ENCODE peak calls at places on chromosomes 6 and 20, in eight cellular contexts. One of them, this sample, is unnamed.

GRCh38 chr20:45701104-45701503 is 734 bp upstream of the WFDC13 start:
- DNase-seq in progenitor cell of endocrine pancreas: no peak
- DNase-seq in ovary: no peak
- DNase-seq in brain microvascular endothelial cell: no peak
- DNase-seq in colonic mucosa: no peak
- DNase-seq in lung: no peak
- DNase-seq in astrocyte of the spinal cord: no peak
- DNase-seq in AG10803: no peak
- DNase-seq in this sample: peak

GRCh38 chr20:48480391-48480790 is 347.4 kb downstream of the PREX1 start:
- DNase-seq in brain microvascular endothelial cell: no peak
- DNase-seq in colonic mucosa: no peak
- DNase-seq in progenitor cell of endocrine pancreas: no peak
- DNase-seq in ovary: no peak
- DNase-seq in AG10803: no peak
- DNase-seq in astrocyte of the spinal cord: no peak
- DNase-seq in lung: no peak
- DNase-seq in this sample: no peak

GRCh38 chr20:37670426-37670825 is 23.4 kb upstream of the CTNNBL1 start:
- DNase-seq in brain microvascular endothelial cell: no peak
- DNase-seq in progenitor cell of endocrine pancreas: no peak
- DNase-seq in colonic mucosa: no peak
- DNase-seq in ovary: peak
- DNase-seq in astrocyte of the spinal cord: no peak
- DNase-seq in AG10803: peak
- DNase-seq in lung: no peak
- DNase-seq in this sample: no peak

GRCh38 chr6:163841733-163842132 is 427.2 kb downstream of the QKI start:
- DNase-seq in brain microvascular endothelial cell: no peak
- DNase-seq in ovary: no peak
- DNase-seq in colonic mucosa: no peak
- DNase-seq in progenitor cell of endocrine pancreas: no peak
- DNase-seq in AG10803: no peak
- DNase-seq in astrocyte of the spinal cord: no peak
- DNase-seq in lung: no peak
- DNase-seq in this sample: no peak

GRCh38 chr6:43856005-43856765 is 86.2 kb downstream of the VEGFA start:
- DNase-seq in AG10803: peak
- DNase-seq in colonic mucosa: peak
- DNase-seq in brain microvascular endothelial cell: peak
- DNase-seq in progenitor cell of endocrine pancreas: peak
- DNase-seq in ovary: no peak
- DNase-seq in lung: peak
- DNase-seq in astrocyte of the spinal cord: peak
- DNase-seq in this sample: no peak

GRCh38 chr6:62246087-62246486 is 39.9 kb downstream of the KHDRBS2 start:
- DNase-seq in progenitor cell of endocrine pancreas: no peak
- DNase-seq in AG10803: no peak
- DNase-seq in ovary: no peak
- DNase-seq in colonic mucosa: no peak
- DNase-seq in lung: no peak
- DNase-seq in astrocyte of the spinal cord: no peak
- DNase-seq in brain microvascular endothelial cell: no peak
- DNase-seq in this sample: no peak

GRCh38 chr6:53624491-53624890 is 41.1 kb downstream of the KLHL31 start:
- DNase-seq in colonic mucosa: no peak
- DNase-seq in lung: no peak
- DNase-seq in progenitor cell of endocrine pancreas: no peak
- DNase-seq in AG10803: no peak
- DNase-seq in ovary: no peak
- DNase-seq in brain microvascular endothelial cell: no peak
- DNase-seq in astrocyte of the spinal cord: no peak
- DNase-seq in this sample: no peak

GRCh38 chr6:24149836-24150235 is 23.8 kb downstream of the NRSN1 start:
- DNase-seq in astrocyte of the spinal cord: no peak
- DNase-seq in colonic mucosa: no peak
- DNase-seq in AG10803: no peak
- DNase-seq in lung: no peak
- DNase-seq in brain microvascular endothelial cell: no peak
- DNase-seq in progenitor cell of endocrine pancreas: no peak
- DNase-seq in ovary: no peak
- DNase-seq in this sample: no peak

GRCh38 chr6:129646140-129646569 is 63.8 kb downstream of the ARHGAP18 start:
- DNase-seq in ovary: no peak
- DNase-seq in astrocyte of the spinal cord: no peak
- DNase-seq in lung: no peak
- DNase-seq in AG10803: no peak
- DNase-seq in colonic mucosa: no peak
- DNase-seq in brain microvascular endothelial cell: no peak
- DNase-seq in progenitor cell of endocrine pancreas: no peak
- DNase-seq in this sample: no peak

GRCh38 chr6:3075522-3076113 is 7.3 kb downstream of the RIPK1 start:
- DNase-seq in progenitor cell of endocrine pancreas: no peak
- DNase-seq in colonic mucosa: no peak
- DNase-seq in ovary: no peak
- DNase-seq in lung: no peak
- DNase-seq in AG10803: peak
- DNase-seq in astrocyte of the spinal cord: peak
- DNase-seq in brain microvascular endothelial cell: no peak
- DNase-seq in this sample: no peak

GRCh38 chr6:161169690-161170089 is 104.2 kb downstream of the AGPAT4 start:
- DNase-seq in lung: no peak
- DNase-seq in colonic mucosa: no peak
- DNase-seq in AG10803: peak
- DNase-seq in brain microvascular endothelial cell: peak
- DNase-seq in astrocyte of the spinal cord: peak
- DNase-seq in progenitor cell of endocrine pancreas: no peak
- DNase-seq in ovary: peak
- DNase-seq in this sample: no peak

GRCh38 chr20:41169791-41170351 is 32.5 kb downstream of the PLCG1 start:
- DNase-seq in progenitor cell of endocrine pancreas: no peak
- DNase-seq in astrocyte of the spinal cord: peak
- DNase-seq in brain microvascular endothelial cell: peak
- DNase-seq in lung: no peak
- DNase-seq in ovary: peak
- DNase-seq in AG10803: peak
- DNase-seq in colonic mucosa: peak
- DNase-seq in this sample: no peak

GRCh38 chr6:43904311-43905123 is 134.5 kb downstream of the VEGFA start:
- DNase-seq in ovary: no peak
- DNase-seq in AG10803: no peak
- DNase-seq in colonic mucosa: no peak
- DNase-seq in progenitor cell of endocrine pancreas: no peak
- DNase-seq in brain microvascular endothelial cell: peak
- DNase-seq in astrocyte of the spinal cord: no peak
- DNase-seq in lung: no peak
- DNase-seq in this sample: no peak

GRCh38 chr20:34527016-34527415 is 10.8 kb downstream of the DYNLRB1 start:
- DNase-seq in progenitor cell of endocrine pancreas: no peak
- DNase-seq in astrocyte of the spinal cord: no peak
- DNase-seq in AG10803: no peak
- DNase-seq in ovary: no peak
- DNase-seq in brain microvascular endothelial cell: no peak
- DNase-seq in colonic mucosa: no peak
- DNase-seq in lung: no peak
- DNase-seq in this sample: no peak

GRCh38 chr6:121607716-121608115 is 172.3 kb downstream of the GJA1 start:
- DNase-seq in progenitor cell of endocrine pancreas: no peak
- DNase-seq in ovary: no peak
- DNase-seq in brain microvascular endothelial cell: no peak
- DNase-seq in AG10803: no peak
- DNase-seq in lung: no peak
- DNase-seq in astrocyte of the spinal cord: no peak
- DNase-seq in colonic mucosa: no peak
- DNase-seq in this sample: no peak

GRCh38 chr20:19815553-19815991 is 57.5 kb downstream of the RIN2 start:
- DNase-seq in ovary: no peak
- DNase-seq in colonic mucosa: no peak
- DNase-seq in astrocyte of the spinal cord: peak
- DNase-seq in AG10803: peak
- DNase-seq in progenitor cell of endocrine pancreas: no peak
- DNase-seq in lung: no peak
- DNase-seq in brain microvascular endothelial cell: peak
- DNase-seq in this sample: no peak
- TF ChIP-seq CTCF in ovary: no peak
- TF ChIP-seq CTCF in colonic mucosa: no peak
- TF ChIP-seq CTCF in astrocyte of the spinal cord: no peak
- TF ChIP-seq CTCF in AG10803: peak
- TF ChIP-seq CTCF in progenitor cell of endocrine pancreas: no peak
- TF ChIP-seq CTCF in lung: no peak
- TF ChIP-seq CTCF in brain microvascular endothelial cell: no peak
- TF ChIP-seq CTCF in this sample: no peak

DNA sequence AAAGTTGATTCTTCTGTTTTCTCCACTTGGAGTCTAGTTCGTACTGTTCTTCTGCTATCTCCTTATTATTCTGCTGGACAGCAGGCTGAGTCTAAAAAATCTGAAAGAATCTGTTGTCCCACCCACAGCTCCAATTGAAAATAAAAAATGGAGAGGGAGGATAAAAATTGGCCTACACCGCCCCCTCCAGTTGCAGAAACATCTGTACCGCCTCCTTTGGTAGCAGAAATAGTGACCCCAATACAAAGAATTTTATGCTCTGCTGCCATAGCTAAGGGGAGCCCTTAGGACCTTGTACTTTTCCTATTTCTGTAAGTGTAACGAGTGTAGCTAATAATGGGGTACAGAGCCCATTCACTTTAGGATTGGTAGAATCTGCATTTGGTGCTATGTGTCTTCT is 4.9 kb upstream of the FKBP1A start:
- DNase-seq in lung: no peak
- DNase-seq in astrocyte of the spinal cord: no peak
- DNase-seq in ovary: no peak
- DNase-seq in colonic mucosa: no peak
- DNase-seq in brain microvascular endothelial cell: no peak
- DNase-seq in progenitor cell of endocrine pancreas: no peak
- DNase-seq in AG10803: no peak
- DNase-seq in this sample: no peak
- TF ChIP-seq CTCF in lung: no peak
- TF ChIP-seq CTCF in astrocyte of the spinal cord: peak
- TF ChIP-seq CTCF in ovary: peak
- TF ChIP-seq CTCF in colonic mucosa: peak
- TF ChIP-seq CTCF in brain microvascular endothelial cell: peak
- TF ChIP-seq CTCF in progenitor cell of endocrine pancreas: no peak
- TF ChIP-seq CTCF in AG10803: peak
- TF ChIP-seq CTCF in this sample: no peak

DNA sequence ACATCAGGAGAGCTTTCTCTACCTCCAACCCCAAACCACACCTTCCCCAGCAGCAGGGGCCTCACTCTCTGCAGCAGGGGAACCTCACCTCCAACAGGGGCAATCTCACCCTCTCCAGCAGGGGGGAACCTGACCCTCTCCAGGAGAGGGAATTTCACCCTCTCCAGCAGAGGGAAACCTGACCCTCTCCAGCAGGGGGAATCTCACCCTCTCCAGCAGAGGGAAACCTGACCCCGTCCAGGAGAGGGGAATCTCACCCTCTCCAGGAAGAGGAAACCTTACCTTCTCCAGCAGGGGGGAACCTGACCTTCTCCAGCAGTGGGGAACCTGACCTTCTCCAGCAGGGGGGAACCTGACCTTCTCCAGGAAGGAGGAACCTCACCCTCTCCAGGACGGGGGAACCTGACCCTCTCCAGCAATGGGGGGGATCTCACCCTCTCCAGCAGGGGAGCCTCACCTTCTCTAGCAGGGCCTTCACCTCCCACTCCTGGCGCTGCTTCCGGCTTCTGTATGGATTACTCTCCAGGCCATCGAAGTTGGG is 3.1 kb downstream of the B3GALT4 start:
- DNase-seq in AG10803: peak
- DNase-seq in ovary: no peak
- DNase-seq in lung: no peak
- DNase-seq in astrocyte of the spinal cord: peak
- DNase-seq in progenitor cell of endocrine pancreas: peak
- DNase-seq in brain microvascular endothelial cell: peak
- DNase-seq in colonic mucosa: no peak
- DNase-seq in this sample: no peak
- TF ChIP-seq CTCF in AG10803: peak
- TF ChIP-seq CTCF in ovary: no peak
- TF ChIP-seq CTCF in lung: no peak
- TF ChIP-seq CTCF in astrocyte of the spinal cord: peak
- TF ChIP-seq CTCF in progenitor cell of endocrine pancreas: peak
- TF ChIP-seq CTCF in brain microvascular endothelial cell: peak
- TF ChIP-seq CTCF in colonic mucosa: no peak
- TF ChIP-seq CTCF in this sample: no peak

GRCh38 chr6:17705428-17705777 is 1.3 kb downstream of the NUP153 start:
- DNase-seq in lung: peak
- DNase-seq in AG10803: peak
- DNase-seq in colonic mucosa: no peak
- DNase-seq in brain microvascular endothelial cell: peak
- DNase-seq in ovary: peak
- DNase-seq in astrocyte of the spinal cord: peak
- DNase-seq in progenitor cell of endocrine pancreas: no peak
- DNase-seq in this sample: peak

GRCh38 chr6:17703256-17703694 is 3.5 kb downstream of the NUP153 start:
- DNase-seq in astrocyte of the spinal cord: peak
- DNase-seq in lung: no peak
- DNase-seq in ovary: peak
- DNase-seq in brain microvascular endothelial cell: peak
- DNase-seq in AG10803: peak
- DNase-seq in progenitor cell of endocrine pancreas: no peak
- DNase-seq in colonic mucosa: no peak
- DNase-seq in this sample: no peak

GRCh38 chr6:17707371-17707651 is 586 bp upstream of the NUP153 start:
- DNase-seq in progenitor cell of endocrine pancreas: no peak
- DNase-seq in brain microvascular endothelial cell: no peak
- DNase-seq in astrocyte of the spinal cord: no peak
- DNase-seq in colonic mucosa: no peak
- DNase-seq in AG10803: no peak
- DNase-seq in lung: no peak
- DNase-seq in ovary: no peak
- DNase-seq in this sample: no peak

GRCh38 chr6:17706580-17707370 is at the start of gene NUP153:
- DNase-seq in AG10803: peak
- DNase-seq in brain microvascular endothelial cell: peak
- DNase-seq in ovary: peak
- DNase-seq in astrocyte of the spinal cord: peak
- DNase-seq in colonic mucosa: peak
- DNase-seq in lung: peak
- DNase-seq in progenitor cell of endocrine pancreas: peak
- DNase-seq in this sample: peak

DNA sequence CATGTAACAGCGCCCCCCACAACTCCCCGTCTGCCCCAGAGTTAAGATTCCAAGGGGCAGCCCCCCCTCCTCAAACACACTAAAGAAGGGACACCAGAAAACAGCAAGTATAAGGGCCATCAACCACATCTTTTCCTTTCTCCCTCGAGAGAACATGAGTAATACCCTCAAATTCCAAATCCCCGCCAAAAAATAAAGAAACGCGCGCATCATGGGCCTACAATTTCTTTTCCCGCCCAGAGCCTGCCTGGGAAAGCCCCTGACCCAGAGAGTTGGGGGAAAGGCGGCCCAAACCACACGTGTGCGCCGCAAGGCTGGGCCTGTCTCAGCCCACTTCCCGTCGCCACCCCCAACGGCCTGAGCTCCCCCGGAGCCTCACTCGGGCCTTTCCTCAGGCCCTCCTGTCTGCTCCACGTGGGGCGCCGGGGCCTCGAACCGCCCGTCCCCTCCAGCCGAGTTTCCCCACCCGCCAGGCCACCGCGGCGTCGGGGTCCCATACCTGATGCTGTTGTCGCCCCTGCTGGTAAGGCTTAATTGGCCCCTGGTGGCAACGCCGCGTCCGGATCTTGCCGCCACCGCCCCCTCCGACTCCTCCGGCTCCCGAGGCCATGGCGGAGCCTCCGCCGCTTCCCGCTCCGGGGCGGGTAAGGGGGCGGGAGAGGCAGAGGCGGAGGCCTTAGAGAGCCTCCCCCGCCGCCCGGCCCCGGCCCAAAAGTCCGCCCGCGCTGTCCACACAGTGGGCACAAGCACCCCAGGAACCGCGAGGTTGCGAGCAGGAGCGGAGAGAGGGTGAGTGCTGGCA is 746 bp downstream of the NUP153 start:
- DNase-seq in ovary: peak
- DNase-seq in progenitor cell of endocrine pancreas: peak
- DNase-seq in lung: peak
- DNase-seq in colonic mucosa: peak
- DNase-seq in AG10803: peak
- DNase-seq in brain microvascular endothelial cell: peak
- DNase-seq in astrocyte of the spinal cord: peak
- DNase-seq in this sample: peak
- TF ChIP-seq CTCF in ovary: peak
- TF ChIP-seq CTCF in progenitor cell of endocrine pancreas: peak
- TF ChIP-seq CTCF in lung: no peak
- TF ChIP-seq CTCF in colonic mucosa: no peak
- TF ChIP-seq CTCF in AG10803: peak
- TF ChIP-seq CTCF in brain microvascular endothelial cell: peak
- TF ChIP-seq CTCF in astrocyte of the spinal cord: no peak
- TF ChIP-seq CTCF in this sample: no peak

This sample was measured in GM20000.